ENCODE peak calls at places on chromosomes 13 and 19, in nine cellular contexts. Q is stimulated activated naive CD8-positive, alpha-beta T cell treated with anti-CD3 and anti-CD28 coated beads, Interleukin-15, Interleukin-2, amounts not matched to agents 100 U/mL and 50 U/mL, for 24 hours; R is Peyer's patch; Z is NCI-H1092; X is T-cell; V is AG10803; A is HFFc6; G is RWPE1; W is Panc1. Y is an unnamed sample.

GRCh38 chr13:26050568-26051230 is 1.1 kb downstream of the SHISA2 start:
- DNase-seq in Q (peak), R (no peak), Z (peak), X (peak), V (no peak), A (no peak), G (no peak), W (no peak), Y (no peak)

GRCh38 chr13:23466144-23467002 is 32.9 kb upstream of the SACS start:
- DNase-seq in Q (peak), R (peak), Z (peak), X (peak), V (peak), A (peak), G (peak), W (peak), Y (peak)

GRCh38 chr19:51256053-51256682 is 5.3 kb downstream of the SIGLECL1 start:
- DNase-seq in Q (no peak), R (no peak), Z (no peak), X (no peak), V (no peak), A (no peak), G (no peak), W (no peak), Y (no peak)

GRCh38 chr19:51110666-51110971 is 2.4 kb upstream of the CTU1 start:
- DNase-seq in Q (no peak), R (no peak), Z (no peak), X (no peak), V (no peak), A (no peak), G (no peak), W (no peak), Y (no peak)

GRCh38 chr19:10086032-10086903 is at the start of gene SHFL:
- DNase-seq in Q (peak), R (peak), Z (peak), X (peak), V (peak), A (peak), G (peak), W (no peak), Y (peak)

GRCh38 chr19:3479177-3479818 is 1.0 kb downstream of the SMIM24 start:
- DNase-seq in Q (peak), R (peak), Z (no peak), X (peak), V (no peak), A (no peak), G (peak), W (no peak), Y (no peak)

GRCh38 chr13:50916701-50917184 is 7.2 kb downstream of the RNASEH2B start:
- DNase-seq in Q (no peak), R (peak), Z (no peak), X (no peak), V (no peak), A (no peak), G (no peak), W (no peak), Y (no peak)

GRCh38 chr13:24864579-24864978 is 100.6 kb downstream of the RNF17 start:
- DNase-seq in Q (no peak), R (no peak), Z (no peak), X (no peak), V (no peak), A (no peak), G (no peak), W (no peak), Y (no peak)

GRCh38 chr13:19156013-19156825 is 25.4 kb downstream of the TUBA3C start:
- DNase-seq in Q (no peak), R (no peak), Z (no peak), X (no peak), V (no peak), A (no peak), G (no peak), W (no peak), Y (no peak)

Y was measured in cerebellum.